ENCODE peak calls at places on chromosomes 1 and 21, in five cellular contexts. Z is stimulated activated CD8-positive, alpha-beta memory T cell treated with anti-CD3 and anti-CD28 coated beads, Interleukin-4, amount 100 ng/mL, for 1 hour; P is activated gamma-delta T cell treated with Interleukin-2 at 50 U/mL for 16 hours; O is NCI-H1694 treated with DMSO at 0.1 percent for 48 hours; U is left ventricle myocardium superior. W is an unnamed sample.

GRCh38 chr1:53344921-53345838 is 17.3 kb upstream of the LRP8 start:
- DNase-seq in U (no peak), O (no peak), P (no peak), Z (no peak), W (no peak)

GRCh38 chr1:228977741-228978140 is 242.5 kb downstream of the RHOU start:
- DNase-seq in O (no peak), P (no peak), Z (no peak), U (no peak), W (no peak)

GRCh38 chr1:102550729-102551384 is 554.1 kb upstream of the OLFM3 start:
- DNase-seq in Z (no peak), O (peak; percentile 8), P (no peak), U (no peak), W (no peak)

GRCh38 chr1:246181244-246181643 is 325.8 kb downstream of the SMYD3 start:
- DNase-seq in Z (no peak), O (no peak), P (no peak), U (no peak), W (no peak)

GRCh38 chr1:200260587-200261335 is 149.1 kb downstream of the ZNF281 start:
- DNase-seq in U (no peak), O (peak; percentile 74), P (no peak), Z (no peak), W (no peak)

GRCh38 chr21:29504751-29505321 is 206.1 kb downstream of the BACH1 start:
- DNase-seq in O (no peak), U (no peak), P (no peak), Z (no peak), W (no peak)

GRCh38 chr1:79079770-79080169 is 73.2 kb upstream of the ADGRL4 start:
- DNase-seq in O (no peak), P (no peak), U (peak; percentile 20), Z (no peak), W (no peak)

GRCh38 chr1:154521695-154522094 is 19.5 kb upstream of the SHE start:
- DNase-seq in O (no peak), U (no peak), Z (no peak), P (no peak), W (no peak)

GRCh38 chr1:74964508-74964907 is 169.7 kb upstream of the LHX8 start:
- DNase-seq in Z (no peak), U (peak; percentile 31), P (no peak), O (peak; percentile 87), W (no peak)

GRCh38 chr1:62906428-62906886 is 122.5 kb downstream of the ATG4C start:
- DNase-seq in Z (no peak), U (no peak), O (peak; percentile 8), P (no peak), W (no peak)

GRCh38 chr21:45363921-45364463 is 41.0 kb upstream of the COL18A1 start:
- DNase-seq in U (peak; percentile 85), P (no peak), O (no peak), Z (no peak), W (no peak)

GRCh38 chr1:17966341-17966740 is 141.3 kb upstream of the IGSF21 start:
- DNase-seq in P (no peak), Z (no peak), U (no peak), O (no peak), W (no peak)

GRCh38 chr1:210232524-210233215 is at the start of gene SERTAD4:
- DNase-seq in P (no peak), Z (no peak), U (peak; percentile 75), O (peak; percentile 53), W (no peak)

GRCh38 chr1:110464340-110464739 is 13.4 kb downstream of the PROK1 start:
- DNase-seq in Z (no peak), P (no peak), U (no peak), O (no peak), W (no peak)

GRCh38 chr1:93344886-93345632 is 648 bp upstream of the DR1 start:
- DNase-seq in U (no peak), Z (no peak), P (no peak), O (peak; percentile 62), W (no peak)

GRCh38 chr1:167454929-167455785 is 63.2 kb downstream of the CD247 start:
- DNase-seq in Z (peak; percentile 59), U (peak; percentile 78), P (peak; percentile 81), O (peak; percentile 42), W (peak; percentile 79)

GRCh38 chr21:15058718-15059316 is 6.0 kb downstream of the NRIP1 start:
- DNase-seq in P (no peak), Z (no peak), U (no peak), O (no peak), W (no peak)

GRCh38 chr1:60942291-60942690 is 140.1 kb upstream of the NFIA start:
- DNase-seq in O (no peak), Z (no peak), U (no peak), P (no peak), W (no peak)

GRCh38 chr1:8238141-8239038 is 79.5 kb upstream of the SLC45A1 start:
- DNase-seq in O (no peak), P (no peak), U (no peak), Z (no peak), W (no peak)

GRCh38 chr1:218299416-218299815 is 14.3 kb downstream of the RRP15 start:
- DNase-seq in U (no peak), O (peak; percentile 18), Z (no peak), P (no peak), W (no peak)

GRCh38 chr1:201555593-201555945 is 16.6 kb downstream of the NAV1 start:
- DNase-seq in U (no peak), P (no peak), Z (no peak), O (no peak), W (no peak)

GRCh38 chr1:180084867-180085266 is 69.8 kb upstream of the QSOX1 start:
- DNase-seq in P (no peak), Z (no peak), O (no peak), U (no peak), W (no peak)

GRCh38 chr1:244330318-244330625 is 121.4 kb downstream of the ADSS2 start:
- DNase-seq in O (no peak), U (no peak), P (no peak), Z (no peak), W (no peak)

GRCh38 chr1:25890249-25891034 is 14.9 kb upstream of the PAQR7 start:
- DNase-seq in U (no peak), P (no peak), Z (no peak), O (no peak), W (no peak)

GRCh38 chr1:168234846-168235547 is 9.2 kb downstream of the SFT2D2 start:
- DNase-seq in O (peak; percentile 52), P (peak; percentile 33), U (no peak), Z (no peak), W (peak; percentile 8)

GRCh38 chr1:210696709-210697108 is 368.0 kb downstream of the HHAT start:
- DNase-seq in O (no peak), Z (no peak), U (no peak), P (no peak), W (no peak)

GRCh38 chr1:221783936-221784335 is 42.0 kb upstream of the DUSP10 start:
- DNase-seq in Z (no peak), P (no peak), U (no peak), O (no peak), W (no peak)

GRCh38 chr1:167043752-167044488 is 46.3 kb downstream of the GPA33 start:
- DNase-seq in O (peak; percentile 45), P (peak; percentile 52), Z (peak; percentile 33), U (peak; percentile 73), W (peak; percentile 70)

GRCh38 chr1:31795801-31796621 is 19.8 kb downstream of the SPOCD1 start:
- DNase-seq in P (no peak), Z (no peak), U (no peak), O (peak; percentile 76), W (no peak)

GRCh38 chr21:43959231-43960041 is 52.7 kb upstream of the TRAPPC10 start:
- DNase-seq in O (no peak), Z (no peak), U (no peak), P (no peak), W (no peak)

GRCh38 chr1:1402081-1402900 is 3.2 kb upstream of the CCNL2 start:
- DNase-seq in P (no peak), U (no peak), Z (no peak), O (peak; percentile 8), W (no peak)

GRCh38 chr1:83769072-83769471 is 229.9 kb downstream of the TTLL7 start:
- DNase-seq in Z (no peak), O (peak; percentile 21), U (no peak), P (no peak), W (no peak)

GRCh38 chr1:89261926-89262540 is 10.6 kb downstream of the GBP5 start:
- DNase-seq in U (peak; percentile 57), Z (no peak), P (no peak), O (no peak), W (no peak)

GRCh38 chr1:92839442-92839841 is 7.6 kb downstream of the RPL5 start:
- DNase-seq in U (no peak), Z (no peak), P (no peak), O (no peak), W (no peak)

GRCh38 chr1:16165548-16165947 is 9.7 kb upstream of the EPHA2 start:
- DNase-seq in U (no peak), P (no peak), O (no peak), Z (no peak), W (no peak)

GRCh38 chr1:15741183-15741850 is 982 bp upstream of the TMEM82 start:
- DNase-seq in P (peak; percentile 60), O (peak; percentile 61), Z (peak; percentile 32), U (peak; percentile 87), W (no peak)

GRCh38 chr1:33045246-33045645 is 8.6 kb upstream of the AK2 start:
- DNase-seq in O (no peak), Z (no peak), U (peak; percentile 36), P (no peak), W (no peak)

GRCh38 chr21:31335957-31336738 is 7.9 kb downstream of the TIAM1 start:
- DNase-seq in Z (no peak), P (no peak), U (no peak), O (peak; percentile 31), W (no peak)

GRCh38 chr1:235261243-235261642 is 66.7 kb downstream of the ARID4B start:
- DNase-seq in P (no peak), U (no peak), O (no peak), Z (no peak), W (no peak)

GRCh38 chr21:41620541-41620940 is 112.6 kb upstream of the TMPRSS2 start:
- DNase-seq in U (no peak), O (no peak), Z (no peak), P (no peak), W (no peak)

W was measured in T-cell.